ENCODE peak calls at places on chromosomes 7 and 10, in ten cellular contexts. One of them, this sample, is unnamed.

GRCh38 chr10:43231523-43232078 is 35.3 kb downstream of the RASGEF1A start:
- DNase-seq in skeletal muscle cell: no peak
- DNase-seq in RPMI7951: no peak
- DNase-seq in activated CD4-positive, CD25-positive, alpha-beta regulatory T cell treated with anti-CD3 and anti-CD28 coated beads, Interleukin-2, amount 50 U/mL, for 72 hours: peak
- DNase-seq in aorta: peak
- DNase-seq in mesenteric fat pad: peak
- DNase-seq in uterus: peak
- DNase-seq in putamen: no peak
- DNase-seq in AG10803: no peak
- DNase-seq in hippocampal formation: no peak
- DNase-seq in this sample: no peak

GRCh38 chr7:55534262-55534915 is 37.9 kb downstream of the VOPP1 start:
- DNase-seq in skeletal muscle cell: peak
- DNase-seq in uterus: no peak
- DNase-seq in mesenteric fat pad: no peak
- DNase-seq in putamen: peak
- DNase-seq in aorta: no peak
- DNase-seq in hippocampal formation: peak
- DNase-seq in activated CD4-positive, CD25-positive, alpha-beta regulatory T cell treated with anti-CD3 and anti-CD28 coated beads, Interleukin-2, amount 50 U/mL, for 72 hours: peak
- DNase-seq in AG10803: peak
- DNase-seq in RPMI7951: peak
- DNase-seq in this sample: no peak

GRCh38 chr10:14173706-14174594 is 156.8 kb downstream of the FRMD4A start:
- DNase-seq in RPMI7951: peak
- DNase-seq in mesenteric fat pad: no peak
- DNase-seq in AG10803: no peak
- DNase-seq in putamen: peak
- DNase-seq in activated CD4-positive, CD25-positive, alpha-beta regulatory T cell treated with anti-CD3 and anti-CD28 coated beads, Interleukin-2, amount 50 U/mL, for 72 hours: no peak
- DNase-seq in skeletal muscle cell: no peak
- DNase-seq in aorta: no peak
- DNase-seq in hippocampal formation: no peak
- DNase-seq in uterus: no peak
- DNase-seq in this sample: no peak

GRCh38 chr7:93894426-93894825 is 3.9 kb upstream of the TFPI2 start:
- DNase-seq in putamen: no peak
- DNase-seq in mesenteric fat pad: no peak
- DNase-seq in activated CD4-positive, CD25-positive, alpha-beta regulatory T cell treated with anti-CD3 and anti-CD28 coated beads, Interleukin-2, amount 50 U/mL, for 72 hours: no peak
- DNase-seq in RPMI7951: peak
- DNase-seq in uterus: no peak
- DNase-seq in skeletal muscle cell: no peak
- DNase-seq in AG10803: no peak
- DNase-seq in hippocampal formation: no peak
- DNase-seq in aorta: no peak
- DNase-seq in this sample: no peak

GRCh38 chr10:66625709-66626590 is 299.9 kb upstream of the LRRTM3 start:
- DNase-seq in putamen: no peak
- DNase-seq in aorta: no peak
- DNase-seq in activated CD4-positive, CD25-positive, alpha-beta regulatory T cell treated with anti-CD3 and anti-CD28 coated beads, Interleukin-2, amount 50 U/mL, for 72 hours: no peak
- DNase-seq in hippocampal formation: no peak
- DNase-seq in mesenteric fat pad: no peak
- DNase-seq in skeletal muscle cell: no peak
- DNase-seq in AG10803: no peak
- DNase-seq in uterus: no peak
- DNase-seq in RPMI7951: no peak
- DNase-seq in this sample: no peak

GRCh38 chr10:43899224-43899959 is 250.7 kb upstream of the ZNF32 start:
- DNase-seq in putamen: no peak
- DNase-seq in skeletal muscle cell: no peak
- DNase-seq in uterus: no peak
- DNase-seq in AG10803: peak
- DNase-seq in RPMI7951: peak
- DNase-seq in hippocampal formation: no peak
- DNase-seq in activated CD4-positive, CD25-positive, alpha-beta regulatory T cell treated with anti-CD3 and anti-CD28 coated beads, Interleukin-2, amount 50 U/mL, for 72 hours: no peak
- DNase-seq in mesenteric fat pad: no peak
- DNase-seq in aorta: no peak
- DNase-seq in this sample: no peak

GRCh38 chr7:82527831-82528230 is 84.3 kb upstream of the CACNA2D1 start:
- DNase-seq in putamen: no peak
- DNase-seq in RPMI7951: no peak
- DNase-seq in uterus: no peak
- DNase-seq in AG10803: no peak
- DNase-seq in hippocampal formation: no peak
- DNase-seq in activated CD4-positive, CD25-positive, alpha-beta regulatory T cell treated with anti-CD3 and anti-CD28 coated beads, Interleukin-2, amount 50 U/mL, for 72 hours: no peak
- DNase-seq in mesenteric fat pad: no peak
- DNase-seq in skeletal muscle cell: peak
- DNase-seq in aorta: no peak
- DNase-seq in this sample: no peak

GRCh38 chr10:120949511-120950102 is 98.4 kb downstream of the WDR11 start:
- DNase-seq in AG10803: no peak
- DNase-seq in uterus: no peak
- DNase-seq in skeletal muscle cell: no peak
- DNase-seq in aorta: no peak
- DNase-seq in putamen: no peak
- DNase-seq in hippocampal formation: no peak
- DNase-seq in mesenteric fat pad: no peak
- DNase-seq in RPMI7951: no peak
- DNase-seq in activated CD4-positive, CD25-positive, alpha-beta regulatory T cell treated with anti-CD3 and anti-CD28 coated beads, Interleukin-2, amount 50 U/mL, for 72 hours: no peak
- DNase-seq in this sample: no peak

GRCh38 chr7:23654508-23654907 is 25.5 kb upstream of the FAM221A start:
- DNase-seq in activated CD4-positive, CD25-positive, alpha-beta regulatory T cell treated with anti-CD3 and anti-CD28 coated beads, Interleukin-2, amount 50 U/mL, for 72 hours: no peak
- DNase-seq in uterus: no peak
- DNase-seq in RPMI7951: no peak
- DNase-seq in mesenteric fat pad: no peak
- DNase-seq in aorta: no peak
- DNase-seq in putamen: no peak
- DNase-seq in skeletal muscle cell: no peak
- DNase-seq in hippocampal formation: no peak
- DNase-seq in AG10803: peak
- DNase-seq in this sample: no peak

GRCh38 chr10:3570330-3570729 is 214.7 kb downstream of the KLF6 start:
- DNase-seq in mesenteric fat pad: no peak
- DNase-seq in skeletal muscle cell: no peak
- DNase-seq in putamen: no peak
- DNase-seq in hippocampal formation: no peak
- DNase-seq in aorta: no peak
- DNase-seq in AG10803: no peak
- DNase-seq in uterus: no peak
- DNase-seq in activated CD4-positive, CD25-positive, alpha-beta regulatory T cell treated with anti-CD3 and anti-CD28 coated beads, Interleukin-2, amount 50 U/mL, for 72 hours: no peak
- DNase-seq in RPMI7951: no peak
- DNase-seq in this sample: no peak

GRCh38 chr7:108244110-108244509 is 113.9 kb upstream of the LAMB4 start:
- DNase-seq in putamen: no peak
- DNase-seq in activated CD4-positive, CD25-positive, alpha-beta regulatory T cell treated with anti-CD3 and anti-CD28 coated beads, Interleukin-2, amount 50 U/mL, for 72 hours: no peak
- DNase-seq in uterus: no peak
- DNase-seq in skeletal muscle cell: no peak
- DNase-seq in mesenteric fat pad: no peak
- DNase-seq in aorta: no peak
- DNase-seq in AG10803: no peak
- DNase-seq in RPMI7951: no peak
- DNase-seq in hippocampal formation: no peak
- DNase-seq in this sample: no peak

GRCh38 chr10:50501478-50501877 is 122.3 kb downstream of the SGMS1 start:
- DNase-seq in putamen: no peak
- DNase-seq in activated CD4-positive, CD25-positive, alpha-beta regulatory T cell treated with anti-CD3 and anti-CD28 coated beads, Interleukin-2, amount 50 U/mL, for 72 hours: no peak
- DNase-seq in skeletal muscle cell: peak
- DNase-seq in aorta: no peak
- DNase-seq in mesenteric fat pad: no peak
- DNase-seq in hippocampal formation: no peak
- DNase-seq in uterus: no peak
- DNase-seq in RPMI7951: peak
- DNase-seq in AG10803: no peak
- DNase-seq in this sample: no peak

GRCh38 chr10:58743466-58744115 is 230.9 kb downstream of the BICC1 start:
- DNase-seq in AG10803: peak
- DNase-seq in activated CD4-positive, CD25-positive, alpha-beta regulatory T cell treated with anti-CD3 and anti-CD28 coated beads, Interleukin-2, amount 50 U/mL, for 72 hours: no peak
- DNase-seq in aorta: no peak
- DNase-seq in skeletal muscle cell: no peak
- DNase-seq in putamen: no peak
- DNase-seq in RPMI7951: peak
- DNase-seq in hippocampal formation: no peak
- DNase-seq in uterus: no peak
- DNase-seq in mesenteric fat pad: no peak
- DNase-seq in this sample: no peak

GRCh38 chr10:119595715-119596515 is 849 bp downstream of the TIAL1 start:
- DNase-seq in mesenteric fat pad: no peak
- DNase-seq in skeletal muscle cell: no peak
- DNase-seq in AG10803: peak
- DNase-seq in RPMI7951: peak
- DNase-seq in hippocampal formation: no peak
- DNase-seq in aorta: peak
- DNase-seq in putamen: peak
- DNase-seq in activated CD4-positive, CD25-positive, alpha-beta regulatory T cell treated with anti-CD3 and anti-CD28 coated beads, Interleukin-2, amount 50 U/mL, for 72 hours: peak
- DNase-seq in uterus: peak
- DNase-seq in this sample: peak

GRCh38 chr7:107891619-107892366 is 810 bp downstream of the DLD start:
- DNase-seq in aorta: no peak
- DNase-seq in mesenteric fat pad: no peak
- DNase-seq in activated CD4-positive, CD25-positive, alpha-beta regulatory T cell treated with anti-CD3 and anti-CD28 coated beads, Interleukin-2, amount 50 U/mL, for 72 hours: no peak
- DNase-seq in hippocampal formation: no peak
- DNase-seq in putamen: no peak
- DNase-seq in RPMI7951: peak
- DNase-seq in AG10803: peak
- DNase-seq in uterus: no peak
- DNase-seq in skeletal muscle cell: no peak
- DNase-seq in this sample: no peak

GRCh38 chr7:98628916-98629525 is 11.9 kb downstream of the NPTX2 start:
- DNase-seq in putamen: no peak
- DNase-seq in skeletal muscle cell: no peak
- DNase-seq in aorta: no peak
- DNase-seq in hippocampal formation: no peak
- DNase-seq in RPMI7951: peak
- DNase-seq in uterus: no peak
- DNase-seq in mesenteric fat pad: peak
- DNase-seq in AG10803: no peak
- DNase-seq in activated CD4-positive, CD25-positive, alpha-beta regulatory T cell treated with anti-CD3 and anti-CD28 coated beads, Interleukin-2, amount 50 U/mL, for 72 hours: no peak
- DNase-seq in this sample: no peak

GRCh38 chr10:121956111-121957061 is 18.6 kb downstream of the NSMCE4A start:
- DNase-seq in aorta: no peak
- DNase-seq in mesenteric fat pad: no peak
- DNase-seq in skeletal muscle cell: peak
- DNase-seq in hippocampal formation: no peak
- DNase-seq in RPMI7951: peak
- DNase-seq in AG10803: no peak
- DNase-seq in activated CD4-positive, CD25-positive, alpha-beta regulatory T cell treated with anti-CD3 and anti-CD28 coated beads, Interleukin-2, amount 50 U/mL, for 72 hours: no peak
- DNase-seq in putamen: no peak
- DNase-seq in uterus: no peak
- DNase-seq in this sample: no peak

GRCh38 chr7:151276651-151277590 is 28.4 kb upstream of the SMARCD3 start:
- DNase-seq in uterus: peak
- DNase-seq in RPMI7951: peak
- DNase-seq in hippocampal formation: peak
- DNase-seq in putamen: peak
- DNase-seq in aorta: peak
- DNase-seq in mesenteric fat pad: no peak
- DNase-seq in activated CD4-positive, CD25-positive, alpha-beta regulatory T cell treated with anti-CD3 and anti-CD28 coated beads, Interleukin-2, amount 50 U/mL, for 72 hours: peak
- DNase-seq in skeletal muscle cell: peak
- DNase-seq in AG10803: peak
- DNase-seq in this sample: peak

GRCh38 chr7:130048906-130049305 is 2.3 kb downstream of the ZC3HC1 start:
- DNase-seq in activated CD4-positive, CD25-positive, alpha-beta regulatory T cell treated with anti-CD3 and anti-CD28 coated beads, Interleukin-2, amount 50 U/mL, for 72 hours: no peak
- DNase-seq in hippocampal formation: no peak
- DNase-seq in aorta: no peak
- DNase-seq in RPMI7951: no peak
- DNase-seq in uterus: no peak
- DNase-seq in AG10803: no peak
- DNase-seq in mesenteric fat pad: no peak
- DNase-seq in putamen: no peak
- DNase-seq in skeletal muscle cell: no peak
- DNase-seq in this sample: no peak

GRCh38 chr10:80471715-80472233 is 17.7 kb downstream of the TSPAN14 start:
- DNase-seq in uterus: no peak
- DNase-seq in skeletal muscle cell: no peak
- DNase-seq in hippocampal formation: no peak
- DNase-seq in RPMI7951: peak
- DNase-seq in aorta: no peak
- DNase-seq in putamen: no peak
- DNase-seq in activated CD4-positive, CD25-positive, alpha-beta regulatory T cell treated with anti-CD3 and anti-CD28 coated beads, Interleukin-2, amount 50 U/mL, for 72 hours: no peak
- DNase-seq in mesenteric fat pad: peak
- DNase-seq in AG10803: no peak
- DNase-seq in this sample: no peak

GRCh38 chr7:150399421-150399820 is 20.3 kb downstream of the ZNF775 start:
- DNase-seq in activated CD4-positive, CD25-positive, alpha-beta regulatory T cell treated with anti-CD3 and anti-CD28 coated beads, Interleukin-2, amount 50 U/mL, for 72 hours: no peak
- DNase-seq in aorta: no peak
- DNase-seq in hippocampal formation: no peak
- DNase-seq in uterus: no peak
- DNase-seq in AG10803: no peak
- DNase-seq in skeletal muscle cell: no peak
- DNase-seq in putamen: no peak
- DNase-seq in mesenteric fat pad: peak
- DNase-seq in RPMI7951: no peak
- DNase-seq in this sample: no peak

GRCh38 chr10:484925-485661 is 204.4 kb downstream of the DIP2C start:
- DNase-seq in putamen: no peak
- DNase-seq in AG10803: no peak
- DNase-seq in aorta: peak
- DNase-seq in hippocampal formation: no peak
- DNase-seq in skeletal muscle cell: no peak
- DNase-seq in mesenteric fat pad: peak
- DNase-seq in RPMI7951: peak
- DNase-seq in uterus: no peak
- DNase-seq in activated CD4-positive, CD25-positive, alpha-beta regulatory T cell treated with anti-CD3 and anti-CD28 coated beads, Interleukin-2, amount 50 U/mL, for 72 hours: peak
- DNase-seq in this sample: no peak

GRCh38 chr10:56359837-56360236 is 1.2 kb downstream of the ZWINT start:
- DNase-seq in RPMI7951: no peak
- DNase-seq in putamen: no peak
- DNase-seq in mesenteric fat pad: no peak
- DNase-seq in hippocampal formation: no peak
- DNase-seq in activated CD4-positive, CD25-positive, alpha-beta regulatory T cell treated with anti-CD3 and anti-CD28 coated beads, Interleukin-2, amount 50 U/mL, for 72 hours: no peak
- DNase-seq in uterus: no peak
- DNase-seq in aorta: no peak
- DNase-seq in skeletal muscle cell: no peak
- DNase-seq in AG10803: no peak
- DNase-seq in this sample: no peak

GRCh38 chr10:101579516-101579870 is 8.6 kb downstream of the POLL start:
- DNase-seq in putamen: no peak
- DNase-seq in mesenteric fat pad: no peak
- DNase-seq in RPMI7951: no peak
- DNase-seq in skeletal muscle cell: no peak
- DNase-seq in aorta: no peak
- DNase-seq in activated CD4-positive, CD25-positive, alpha-beta regulatory T cell treated with anti-CD3 and anti-CD28 coated beads, Interleukin-2, amount 50 U/mL, for 72 hours: no peak
- DNase-seq in AG10803: no peak
- DNase-seq in uterus: no peak
- DNase-seq in hippocampal formation: no peak
- DNase-seq in this sample: no peak

GRCh38 chr10:30006410-30006809 is 53.0 kb downstream of the JCAD start:
- DNase-seq in skeletal muscle cell: no peak
- DNase-seq in aorta: no peak
- DNase-seq in hippocampal formation: no peak
- DNase-seq in mesenteric fat pad: no peak
- DNase-seq in AG10803: no peak
- DNase-seq in activated CD4-positive, CD25-positive, alpha-beta regulatory T cell treated with anti-CD3 and anti-CD28 coated beads, Interleukin-2, amount 50 U/mL, for 72 hours: no peak
- DNase-seq in putamen: no peak
- DNase-seq in uterus: no peak
- DNase-seq in RPMI7951: no peak
- DNase-seq in this sample: no peak